ENCODE peak calls at places on chromosomes 5 and 9, in nine cellular contexts. B is nephron progenitor cell; M is CD4-positive, alpha-beta T cell; Z is testis; U is GM10248; E is pancreas; F is A549; C is fibroblast of mammary gland; R is dorsolateral prefrontal cortex. H is an unnamed sample.

GRCh38 chr5:153520952-153521351 is 30.5 kb downstream of the GRIA1 start:
- DNase-seq in E (no peak), F (no peak), M (no peak), B (no peak), U (no peak), R (no peak), Z (no peak), C (peak; percentile 38), H (no peak)

GRCh38 chr9:114308361-114308950 is 14.4 kb upstream of the ORM1 start:
- DNase-seq in Z (peak; percentile 6), R (peak; percentile 35), U (no peak), M (no peak), B (no peak), F (no peak), E (no peak), C (no peak), H (no peak)

GRCh38 chr9:34957492-34958410 is at the start of gene PHF24:
- DNase-seq in R (no peak), F (no peak), E (no peak), M (no peak), Z (peak; percentile 77), B (peak; percentile 65), C (no peak), U (no peak), H (peak; percentile 40)

GRCh38 chr5:15598294-15598902 is 98.4 kb downstream of the FBXL7 start:
- DNase-seq in E (no peak), Z (peak; percentile 30), U (no peak), R (no peak), C (peak; percentile 27), F (peak; percentile 32), B (peak; percentile 18), M (no peak), H (peak; percentile 28)

GRCh38 chr5:95913663-95914062 is 48.0 kb downstream of the ELL2 start:
- DNase-seq in F (no peak), E (no peak), Z (peak; percentile 36), R (no peak), U (no peak), B (no peak), M (no peak), C (no peak), H (no peak)

GRCh38 chr5:84411832-84412605 is 27.3 kb upstream of the EDIL3 start:
- DNase-seq in M (no peak), F (no peak), Z (no peak), E (no peak), C (peak; percentile 56), R (no peak), B (no peak), U (no peak), H (no peak)

GRCh38 chr5:43156388-43156787 is 35.6 kb upstream of the NIM1K start:
- DNase-seq in F (no peak), C (peak; percentile 86), E (no peak), M (no peak), R (no peak), B (no peak), U (peak; percentile 27), Z (no peak), H (no peak)

GRCh38 chr9:132780230-132781007 is 97.7 kb downstream of the AK8 start:
- DNase-seq in C (no peak), R (no peak), Z (no peak), F (no peak), E (no peak), M (no peak), U (no peak), B (no peak), H (no peak)

GRCh38 chr5:79560774-79561524 is 47.0 kb upstream of the HOMER1 start:
- DNase-seq in U (peak; percentile 64), R (no peak), Z (no peak), M (no peak), C (peak; percentile 62), B (no peak), F (no peak), E (no peak), H (no peak)

GRCh38 chr5:42005561-42006153 is 80.6 kb downstream of the FBXO4 start:
- DNase-seq in C (peak; percentile 37), B (no peak), R (no peak), M (no peak), F (peak; percentile 19), Z (no peak), E (no peak), U (peak; percentile 13), H (no peak)

GRCh38 chr5:61631438-61631941 is 299.4 kb downstream of the ZSWIM6 start:
- DNase-seq in C (peak; percentile 28), Z (peak; percentile 41), F (no peak), R (peak; percentile 81), U (no peak), B (no peak), M (no peak), E (peak; percentile 22), H (no peak)

GRCh38 chr5:131265318-131265803 is 1.5 kb downstream of the CDC42SE2 start:
- DNase-seq in U (no peak), R (no peak), M (no peak), F (peak; percentile 76), E (peak; percentile 49), C (peak; percentile 51), Z (no peak), B (no peak), H (no peak)

GRCh38 chr9:115883467-115884329 is 269.9 kb upstream of the PAPPA start:
- DNase-seq in E (peak; percentile 5), U (no peak), F (peak; percentile 88), B (peak; percentile 35), R (no peak), Z (peak; percentile 51), M (no peak), C (peak; percentile 66), H (peak; percentile 36)
- TF ChIP-seq CTCF in E (peak; percentile 43), U (peak; percentile 24), F (peak; percentile 78), B (peak; percentile 55), R (peak; percentile 16), Z (peak; percentile 33), M (no peak), C (peak; percentile 82), H (peak; percentile 52)

DNA sequence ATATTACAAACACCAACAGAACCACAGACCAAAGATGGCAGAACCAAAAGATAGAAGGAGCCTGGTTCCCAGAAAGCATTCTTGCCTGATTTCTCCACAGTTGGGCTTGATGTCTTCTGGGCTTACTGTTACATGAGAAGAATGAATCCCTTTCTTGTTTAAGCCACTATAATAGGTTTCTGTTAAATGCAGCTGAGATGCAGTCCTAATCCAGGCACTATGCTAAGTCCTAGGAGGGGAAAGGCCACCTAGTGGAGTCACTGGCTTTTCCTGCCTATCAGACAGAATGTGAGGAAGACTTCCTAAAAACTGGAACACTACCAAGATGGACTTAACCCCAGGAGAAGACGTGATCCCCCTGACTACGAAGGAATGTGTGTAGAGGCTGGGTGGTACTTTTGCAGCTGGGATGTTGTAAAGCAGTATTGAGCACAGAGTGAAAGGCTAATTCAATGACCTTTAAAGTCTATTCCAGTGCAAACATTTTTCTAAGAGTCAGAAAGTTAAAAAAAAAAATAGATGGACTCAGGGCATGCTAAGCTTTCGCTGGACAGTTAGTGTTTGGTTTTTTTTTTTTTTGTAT is 34.3 kb upstream of the FSD1L start:
- DNase-seq in E (no peak), Z (peak; percentile 53), C (peak; percentile 66), B (no peak), M (no peak), R (no peak), U (no peak), F (peak; percentile 58), H (no peak)
- TF ChIP-seq CTCF in E (no peak), Z (no peak), C (peak; percentile 52), B (no peak), M (no peak), R (no peak), U (peak; percentile 25), F (peak; percentile 41), H (no peak)

DNA sequence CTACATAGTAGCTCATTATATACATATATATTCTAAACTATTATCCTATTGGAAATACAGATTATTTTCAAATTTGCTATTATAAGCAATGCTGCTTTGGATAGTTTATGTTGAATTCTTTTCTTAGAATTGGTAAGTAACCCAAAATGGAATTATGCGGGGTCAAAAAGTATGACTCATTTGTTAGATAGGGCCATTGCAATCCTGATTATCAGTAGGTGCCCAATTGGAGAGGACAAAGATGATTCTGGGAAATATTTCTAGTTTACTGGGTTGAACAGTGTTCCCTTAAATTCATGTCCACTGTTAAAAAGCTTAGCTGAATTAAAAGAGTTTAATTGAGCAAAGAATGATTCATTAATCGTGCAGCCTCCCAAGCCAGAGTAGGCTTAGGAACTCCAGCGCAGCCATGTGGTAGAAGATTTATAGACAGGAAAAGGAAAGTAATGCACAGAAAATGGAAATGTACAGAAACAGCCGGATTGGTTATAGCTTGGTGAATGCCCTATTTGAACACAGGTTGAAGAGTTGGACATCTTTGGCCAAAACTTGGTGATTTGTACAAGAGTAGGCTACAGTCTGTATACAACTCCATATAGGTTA is 81.8 kb downstream of the GDNF start:
- DNase-seq in F (no peak), M (no peak), U (no peak), E (no peak), B (no peak), Z (no peak), R (no peak), C (peak; percentile 30), H (no peak)
- TF ChIP-seq CTCF in F (no peak), M (no peak), U (peak; percentile 16), E (no peak), B (no peak), Z (no peak), R (no peak), C (peak; percentile 34), H (no peak)

GRCh38 chr5:370959-371810 is 49.7 kb downstream of the AHRR start:
- DNase-seq in C (no peak), B (no peak), R (no peak), U (no peak), F (no peak), M (no peak), Z (peak; percentile 5), E (no peak), H (no peak)
- TF ChIP-seq CTCF in C (no peak), B (no peak), R (no peak), U (no peak), F (no peak), M (no peak), Z (no peak), E (no peak), H (no peak)

GRCh38 chr9:86945868-86946711 is 1.2 kb downstream of the GAS1 start:
- DNase-seq in C (peak; percentile 68), M (peak; percentile 47), Z (peak; percentile 69), E (peak; percentile 81), R (peak; percentile 86), U (peak; percentile 34), F (peak; percentile 70), B (peak; percentile 60), H (peak; percentile 72)
- TF ChIP-seq CTCF in C (no peak), M (no peak), Z (no peak), E (peak; percentile 7), R (no peak), U (no peak), F (no peak), B (no peak), H (no peak)

GRCh38 chr9:111074395-111074794 is 36.1 kb upstream of the LPAR1 start:
- DNase-seq in E (no peak), M (no peak), U (no peak), Z (no peak), R (no peak), F (no peak), C (no peak), B (no peak), H (no peak)
- TF ChIP-seq CTCF in E (no peak), M (no peak), U (no peak), Z (no peak), R (no peak), F (no peak), C (peak; percentile 2), B (no peak), H (peak; percentile 21)

H was measured in endothelial cell.